ENCODE peak calls at places on chromosomes 3 and 15, in four cellular contexts. One of them, this sample, is unnamed.

GRCh38 chr15:98174286-98174685 is 213.8 kb downstream of the ARRDC4 start:
- DNase-seq in cardiac muscle cell: no peak
- DNase-seq in foreskin fibroblast: no peak
- DNase-seq in endothelial cell: no peak
- DNase-seq in this sample: no peak

GRCh38 chr3:195582947-195583346 is 793 bp downstream of the APOD start:
- DNase-seq in endothelial cell: no peak
- DNase-seq in cardiac muscle cell: no peak
- DNase-seq in foreskin fibroblast: no peak
- DNase-seq in this sample: no peak

GRCh38 chr3:114746502-114746901 is 400.6 kb downstream of the ZBTB20 start:
- DNase-seq in foreskin fibroblast: no peak
- DNase-seq in endothelial cell: no peak
- DNase-seq in cardiac muscle cell: no peak
- DNase-seq in this sample: no peak

GRCh38 chr3:167783781-167784180 is 48.3 kb downstream of the SERPINI1 start:
- DNase-seq in cardiac muscle cell: no peak
- DNase-seq in foreskin fibroblast: no peak
- DNase-seq in endothelial cell: no peak
- DNase-seq in this sample: no peak

GRCh38 chr3:36907911-36908646 is 36.8 kb downstream of the TRANK1 start:
- DNase-seq in cardiac muscle cell: no peak
- DNase-seq in foreskin fibroblast: peak
- DNase-seq in endothelial cell: peak
- DNase-seq in this sample: no peak

GRCh38 chr15:31523027-31523654 is 196.5 kb downstream of the KLF13 start:
- DNase-seq in cardiac muscle cell: no peak
- DNase-seq in endothelial cell: no peak
- DNase-seq in foreskin fibroblast: no peak
- DNase-seq in this sample: no peak

GRCh38 chr15:41503669-41504010 is 10.0 kb downstream of the ITPKA start:
- DNase-seq in foreskin fibroblast: no peak
- DNase-seq in cardiac muscle cell: no peak
- DNase-seq in endothelial cell: no peak
- DNase-seq in this sample: no peak

GRCh38 chr3:112128843-112129727 is 4.0 kb downstream of the GCSAM start:
- DNase-seq in cardiac muscle cell: no peak
- DNase-seq in foreskin fibroblast: no peak
- DNase-seq in endothelial cell: no peak
- DNase-seq in this sample: no peak

GRCh38 chr3:124694486-124694885 is 35.8 kb upstream of the UMPS start:
- DNase-seq in endothelial cell: no peak
- DNase-seq in foreskin fibroblast: no peak
- DNase-seq in cardiac muscle cell: no peak
- DNase-seq in this sample: no peak

GRCh38 chr3:152257246-152258074 is 11.3 kb upstream of the MBNL1 start:
- DNase-seq in foreskin fibroblast: no peak
- DNase-seq in cardiac muscle cell: no peak
- DNase-seq in endothelial cell: no peak
- DNase-seq in this sample: no peak

GRCh38 chr15:28956491-28956890 is 70.7 kb downstream of the APBA2 start:
- DNase-seq in cardiac muscle cell: no peak
- DNase-seq in endothelial cell: no peak
- DNase-seq in foreskin fibroblast: no peak
- DNase-seq in this sample: no peak

GRCh38 chr15:38533416-38533915 is 31.1 kb downstream of the RASGRP1 start:
- DNase-seq in foreskin fibroblast: no peak
- DNase-seq in endothelial cell: no peak
- DNase-seq in cardiac muscle cell: no peak
- DNase-seq in this sample: no peak

GRCh38 chr3:190121061-190121765 is 516 bp upstream of the P3H2 start:
- DNase-seq in foreskin fibroblast: no peak
- DNase-seq in cardiac muscle cell: no peak
- DNase-seq in endothelial cell: no peak
- DNase-seq in this sample: no peak

GRCh38 chr3:8560608-8561007 is 59.0 kb downstream of the LMCD1 start:
- DNase-seq in cardiac muscle cell: no peak
- DNase-seq in endothelial cell: no peak
- DNase-seq in foreskin fibroblast: peak
- DNase-seq in this sample: no peak

GRCh38 chr15:82371649-82372048 is 22.4 kb upstream of the GOLGA6L10 start:
- DNase-seq in cardiac muscle cell: no peak
- DNase-seq in foreskin fibroblast: no peak
- DNase-seq in endothelial cell: no peak
- DNase-seq in this sample: no peak

GRCh38 chr3:141561426-141562034 is 74.7 kb downstream of the RASA2 start:
- DNase-seq in cardiac muscle cell: peak
- DNase-seq in foreskin fibroblast: peak
- DNase-seq in endothelial cell: peak
- DNase-seq in this sample: peak

GRCh38 chr3:134419214-134419965 is 45.1 kb upstream of the AMOTL2 start:
- DNase-seq in foreskin fibroblast: no peak
- DNase-seq in endothelial cell: no peak
- DNase-seq in cardiac muscle cell: no peak
- DNase-seq in this sample: no peak

GRCh38 chr3:64151335-64151871 is 73.9 kb downstream of the PRICKLE2 start:
- DNase-seq in cardiac muscle cell: no peak
- DNase-seq in endothelial cell: no peak
- DNase-seq in foreskin fibroblast: no peak
- DNase-seq in this sample: no peak

GRCh38 chr3:43372809-43373587 is 86.7 kb downstream of the SNRK start:
- DNase-seq in foreskin fibroblast: no peak
- DNase-seq in endothelial cell: no peak
- DNase-seq in cardiac muscle cell: no peak
- DNase-seq in this sample: no peak

GRCh38 chr15:89761929-89762328 is 10.9 kb upstream of the MESP1 start:
- DNase-seq in foreskin fibroblast: no peak
- DNase-seq in cardiac muscle cell: no peak
- DNase-seq in endothelial cell: no peak
- DNase-seq in this sample: no peak

GRCh38 chr15:63372753-63373152 is 8.9 kb downstream of the CA12 start:
- DNase-seq in endothelial cell: no peak
- DNase-seq in cardiac muscle cell: no peak
- DNase-seq in foreskin fibroblast: peak
- DNase-seq in this sample: peak

GRCh38 chr15:42143356-42143755 is 13.1 kb downstream of the PLA2G4F start:
- DNase-seq in endothelial cell: no peak
- DNase-seq in cardiac muscle cell: no peak
- DNase-seq in foreskin fibroblast: no peak
- DNase-seq in this sample: no peak

GRCh38 chr3:177201707-177202397 is 4.6 kb upstream of the TBL1XR1 start:
- DNase-seq in endothelial cell: no peak
- DNase-seq in foreskin fibroblast: no peak
- DNase-seq in cardiac muscle cell: no peak
- DNase-seq in this sample: no peak

GRCh38 chr3:143362115-143362992 is 242.8 kb downstream of the CHST2 start:
- DNase-seq in cardiac muscle cell: no peak
- DNase-seq in endothelial cell: no peak
- DNase-seq in foreskin fibroblast: no peak
- DNase-seq in this sample: no peak

GRCh38 chr3:38738630-38739395 is 77.2 kb downstream of the SCN10A start:
- DNase-seq in cardiac muscle cell: peak
- DNase-seq in foreskin fibroblast: no peak
- DNase-seq in endothelial cell: peak
- DNase-seq in this sample: peak

GRCh38 chr15:91813924-91814323 is 39.6 kb upstream of the SLCO3A1 start:
- DNase-seq in cardiac muscle cell: no peak
- DNase-seq in endothelial cell: no peak
- DNase-seq in foreskin fibroblast: no peak
- DNase-seq in this sample: no peak

GRCh38 chr15:101043011-101043410 is 123.9 kb downstream of the LRRK1 start:
- DNase-seq in endothelial cell: peak
- DNase-seq in foreskin fibroblast: no peak
- DNase-seq in cardiac muscle cell: no peak
- DNase-seq in this sample: no peak

GRCh38 chr15:36501063-36501678 is 78.3 kb upstream of the CDIN1 start:
- DNase-seq in foreskin fibroblast: peak
- DNase-seq in cardiac muscle cell: peak
- DNase-seq in endothelial cell: peak
- DNase-seq in this sample: peak

GRCh38 chr3:122497425-122497824 is 17.3 kb downstream of the KPNA1 start:
- DNase-seq in endothelial cell: no peak
- DNase-seq in foreskin fibroblast: peak
- DNase-seq in cardiac muscle cell: no peak
- DNase-seq in this sample: no peak

GRCh38 chr3:115788921-115789470 is 165.7 kb downstream of the GAP43 start:
- DNase-seq in cardiac muscle cell: no peak
- DNase-seq in endothelial cell: no peak
- DNase-seq in foreskin fibroblast: peak
- DNase-seq in this sample: no peak

GRCh38 chr3:73509812-73510211 is 114.9 kb downstream of the PDZRN3 start:
- DNase-seq in endothelial cell: no peak
- DNase-seq in foreskin fibroblast: peak
- DNase-seq in cardiac muscle cell: no peak
- DNase-seq in this sample: no peak

GRCh38 chr3:112437146-112438022 is 61.9 kb downstream of the BTLA start:
- DNase-seq in endothelial cell: no peak
- DNase-seq in foreskin fibroblast: peak
- DNase-seq in cardiac muscle cell: no peak
- DNase-seq in this sample: no peak